ENCODE peak calls at places on chromosome 7, in six cellular contexts. One of them, this sample, is unnamed.
A peak's percentile ranks its signal among the peaks of the same experiment; 100 is the strongest.

GRCh38 chr7:151459726-151460473 is 20.0 kb upstream of the CRYGN start:
- DNase-seq in kidney: peak; percentile 92
- DNase-seq in foreskin fibroblast: peak; percentile 95
- DNase-seq in mammary epithelial cell: peak; percentile 68
- DNase-seq in GM23338: peak; percentile 75
- DNase-seq in left ventricle myocardium inferior: peak; percentile 77
- DNase-seq in this sample: no peak

GRCh38 chr7:234712-235553 is 42.6 kb downstream of the FAM20C start:
- DNase-seq in kidney: peak; percentile 87
- DNase-seq in foreskin fibroblast: peak; percentile 69
- DNase-seq in mammary epithelial cell: peak; percentile 29
- DNase-seq in GM23338: no peak
- DNase-seq in left ventricle myocardium inferior: peak; percentile 63
- DNase-seq in this sample: no peak

GRCh38 chr7:158107806-158108205 is 479.8 kb downstream of the PTPRN2 start:
- DNase-seq in kidney: no peak
- DNase-seq in foreskin fibroblast: no peak
- DNase-seq in mammary epithelial cell: no peak
- DNase-seq in GM23338: no peak
- DNase-seq in left ventricle myocardium inferior: no peak
- DNase-seq in this sample: no peak

GRCh38 chr7:6160191-6160623 is 112.2 kb downstream of the CYTH3 start:
- DNase-seq in kidney: peak; percentile 78
- DNase-seq in foreskin fibroblast: peak; percentile 92
- DNase-seq in mammary epithelial cell: peak; percentile 6
- DNase-seq in GM23338: peak; percentile 83
- DNase-seq in left ventricle myocardium inferior: peak; percentile 69
- DNase-seq in this sample: no peak

GRCh38 chr7:133290041-133290440 is 37.2 kb downstream of the EXOC4 start:
- DNase-seq in kidney: no peak
- DNase-seq in foreskin fibroblast: peak; percentile 39
- DNase-seq in mammary epithelial cell: no peak
- DNase-seq in GM23338: no peak
- DNase-seq in left ventricle myocardium inferior: no peak
- DNase-seq in this sample: no peak

GRCh38 chr7:108770981-108771728 is 201.5 kb downstream of the DNAJB9 start:
- DNase-seq in kidney: no peak
- DNase-seq in foreskin fibroblast: no peak
- DNase-seq in mammary epithelial cell: no peak
- DNase-seq in GM23338: no peak
- DNase-seq in left ventricle myocardium inferior: no peak
- DNase-seq in this sample: no peak

GRCh38 chr7:46173526-46174191 is 252.6 kb upstream of the IGFBP3 start:
- DNase-seq in kidney: peak; percentile 84
- DNase-seq in foreskin fibroblast: peak; percentile 17
- DNase-seq in mammary epithelial cell: no peak
- DNase-seq in GM23338: no peak
- DNase-seq in left ventricle myocardium inferior: peak; percentile 58
- DNase-seq in this sample: no peak

GRCh38 chr7:157768198-157768597 is 431.4 kb downstream of the DNAJB6 start:
- DNase-seq in kidney: peak; percentile 37
- DNase-seq in foreskin fibroblast: no peak
- DNase-seq in mammary epithelial cell: no peak
- DNase-seq in GM23338: no peak
- DNase-seq in left ventricle myocardium inferior: no peak
- DNase-seq in this sample: peak; percentile 71

GRCh38 chr7:102061981-102062390 is 224.7 kb upstream of the SH2B2 start:
- DNase-seq in kidney: peak; percentile 87
- DNase-seq in foreskin fibroblast: no peak
- DNase-seq in mammary epithelial cell: no peak
- DNase-seq in GM23338: no peak
- DNase-seq in left ventricle myocardium inferior: no peak
- DNase-seq in this sample: no peak

GRCh38 chr7:101168412-101169049 is 3.2 kb upstream of the VGF start:
- DNase-seq in kidney: no peak
- DNase-seq in foreskin fibroblast: no peak
- DNase-seq in mammary epithelial cell: no peak
- DNase-seq in GM23338: peak; percentile 58
- DNase-seq in left ventricle myocardium inferior: no peak
- DNase-seq in this sample: no peak

GRCh38 chr7:42869131-42870020 is 42.5 kb downstream of the C7orf25 start:
- DNase-seq in kidney: no peak
- DNase-seq in foreskin fibroblast: peak; percentile 27
- DNase-seq in mammary epithelial cell: no peak
- DNase-seq in GM23338: no peak
- DNase-seq in left ventricle myocardium inferior: no peak
- DNase-seq in this sample: no peak

GRCh38 chr7:26292768-26293560 is 1.3 kb downstream of the SNX10 start:
- DNase-seq in kidney: peak; percentile 73
- DNase-seq in foreskin fibroblast: no peak
- DNase-seq in mammary epithelial cell: no peak
- DNase-seq in GM23338: peak; percentile 42
- DNase-seq in left ventricle myocardium inferior: no peak
- DNase-seq in this sample: no peak

GRCh38 chr7:139991267-139991666 is 71.5 kb downstream of the PARP12 start:
- DNase-seq in kidney: no peak
- DNase-seq in foreskin fibroblast: no peak
- DNase-seq in mammary epithelial cell: no peak
- DNase-seq in GM23338: no peak
- DNase-seq in left ventricle myocardium inferior: no peak
- DNase-seq in this sample: peak; percentile 7

GRCh38 chr7:32043688-32044087 is 26.5 kb downstream of the PDE1C start:
- DNase-seq in kidney: no peak
- DNase-seq in foreskin fibroblast: peak; percentile 7
- DNase-seq in mammary epithelial cell: no peak
- DNase-seq in GM23338: no peak
- DNase-seq in left ventricle myocardium inferior: no peak
- DNase-seq in this sample: no peak

GRCh38 chr7:151413241-151413640 is 3.4 kb upstream of the WDR86 start:
- DNase-seq in kidney: no peak
- DNase-seq in foreskin fibroblast: no peak
- DNase-seq in mammary epithelial cell: no peak
- DNase-seq in GM23338: peak; percentile 0
- DNase-seq in left ventricle myocardium inferior: no peak
- DNase-seq in this sample: no peak

GRCh38 chr7:124152859-124153692 is 120.2 kb upstream of the TMEM229A start:
- DNase-seq in kidney: no peak
- DNase-seq in foreskin fibroblast: peak; percentile 53
- DNase-seq in mammary epithelial cell: peak; percentile 42
- DNase-seq in GM23338: peak; percentile 76
- DNase-seq in left ventricle myocardium inferior: no peak
- DNase-seq in this sample: no peak

GRCh38 chr7:124155400-124156022 is 122.6 kb upstream of the TMEM229A start:
- DNase-seq in kidney: no peak
- DNase-seq in foreskin fibroblast: peak; percentile 18
- DNase-seq in mammary epithelial cell: peak; percentile 17
- DNase-seq in GM23338: peak; percentile 58
- DNase-seq in left ventricle myocardium inferior: no peak
- DNase-seq in this sample: no peak
- TF ChIP-seq CTCF in kidney: peak; percentile 17
- TF ChIP-seq CTCF in foreskin fibroblast: peak; percentile 28
- TF ChIP-seq CTCF in mammary epithelial cell: peak; percentile 44
- TF ChIP-seq CTCF in GM23338: peak; percentile 72
- TF ChIP-seq CTCF in left ventricle myocardium inferior: peak; percentile 55
- TF ChIP-seq CTCF in this sample: peak; percentile 87

GRCh38 chr7:41451826-41452225 is 251.1 kb downstream of the INHBA start:
- DNase-seq in kidney: no peak
- DNase-seq in foreskin fibroblast: peak; percentile 39
- DNase-seq in mammary epithelial cell: peak; percentile 57
- DNase-seq in GM23338: no peak
- DNase-seq in left ventricle myocardium inferior: no peak
- DNase-seq in this sample: no peak

GRCh38 chr7:41449286-41449685 is 253.6 kb downstream of the INHBA start:
- DNase-seq in kidney: no peak
- DNase-seq in foreskin fibroblast: no peak
- DNase-seq in mammary epithelial cell: no peak
- DNase-seq in GM23338: no peak
- DNase-seq in left ventricle myocardium inferior: no peak
- DNase-seq in this sample: no peak

GRCh38 chr7:41448104-41448503 is 254.8 kb downstream of the INHBA start:
- DNase-seq in kidney: no peak
- DNase-seq in foreskin fibroblast: peak; percentile 50
- DNase-seq in mammary epithelial cell: no peak
- DNase-seq in GM23338: no peak
- DNase-seq in left ventricle myocardium inferior: no peak
- DNase-seq in this sample: no peak

GRCh38 chr7:41447106-41448042 is 255.5 kb downstream of the INHBA start:
- DNase-seq in kidney: no peak
- DNase-seq in foreskin fibroblast: peak; percentile 45
- DNase-seq in mammary epithelial cell: no peak
- DNase-seq in GM23338: no peak
- DNase-seq in left ventricle myocardium inferior: no peak
- DNase-seq in this sample: no peak

DNA sequence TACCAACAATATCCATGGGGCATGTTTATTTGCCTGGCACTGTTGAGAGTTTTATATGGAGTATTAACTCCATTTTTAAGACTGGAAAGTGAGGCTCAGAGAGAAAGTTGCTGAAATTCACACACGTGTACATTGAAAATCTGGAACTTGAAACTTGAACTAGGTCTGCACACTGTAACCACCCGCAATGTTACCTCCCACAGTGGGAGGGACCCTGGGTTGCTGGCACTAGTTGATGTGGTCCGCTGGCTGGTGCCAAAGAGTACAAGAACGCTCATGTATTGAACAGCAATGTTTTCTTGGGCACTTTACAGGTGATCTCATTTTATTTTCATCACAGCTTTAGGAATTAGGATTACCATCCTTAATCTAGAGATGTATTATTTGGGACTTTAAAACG is 253.2 kb downstream of the INHBA start:
- DNase-seq in kidney: no peak
- DNase-seq in foreskin fibroblast: no peak
- DNase-seq in mammary epithelial cell: no peak
- DNase-seq in GM23338: no peak
- DNase-seq in left ventricle myocardium inferior: no peak
- DNase-seq in this sample: no peak
- TF ChIP-seq CTCF in kidney: no peak
- TF ChIP-seq CTCF in foreskin fibroblast: no peak
- TF ChIP-seq CTCF in mammary epithelial cell: no peak
- TF ChIP-seq CTCF in GM23338: no peak
- TF ChIP-seq CTCF in left ventricle myocardium inferior: no peak
- TF ChIP-seq CTCF in this sample: no peak

GRCh38 chr7:117011419-117012260 is 58.3 kb downstream of the ST7 start:
- DNase-seq in kidney: no peak
- DNase-seq in foreskin fibroblast: no peak
- DNase-seq in mammary epithelial cell: no peak
- DNase-seq in GM23338: peak; percentile 23
- DNase-seq in left ventricle myocardium inferior: no peak
- DNase-seq in this sample: no peak

GRCh38 chr7:117014673-117015133 is 61.4 kb downstream of the ST7 start:
- DNase-seq in kidney: no peak
- DNase-seq in foreskin fibroblast: no peak
- DNase-seq in mammary epithelial cell: peak; percentile 54
- DNase-seq in GM23338: peak; percentile 16
- DNase-seq in left ventricle myocardium inferior: peak; percentile 56
- DNase-seq in this sample: no peak

GRCh38 chr7:117010375-117011133 is 57.3 kb downstream of the ST7 start:
- DNase-seq in kidney: no peak
- DNase-seq in foreskin fibroblast: no peak
- DNase-seq in mammary epithelial cell: peak; percentile 59
- DNase-seq in GM23338: no peak
- DNase-seq in left ventricle myocardium inferior: no peak
- DNase-seq in this sample: no peak

GRCh38 chr7:117014099-117014656 is 60.9 kb downstream of the ST7 start:
- DNase-seq in kidney: no peak
- DNase-seq in foreskin fibroblast: no peak
- DNase-seq in mammary epithelial cell: no peak
- DNase-seq in GM23338: no peak
- DNase-seq in left ventricle myocardium inferior: no peak
- DNase-seq in this sample: no peak

DNA sequence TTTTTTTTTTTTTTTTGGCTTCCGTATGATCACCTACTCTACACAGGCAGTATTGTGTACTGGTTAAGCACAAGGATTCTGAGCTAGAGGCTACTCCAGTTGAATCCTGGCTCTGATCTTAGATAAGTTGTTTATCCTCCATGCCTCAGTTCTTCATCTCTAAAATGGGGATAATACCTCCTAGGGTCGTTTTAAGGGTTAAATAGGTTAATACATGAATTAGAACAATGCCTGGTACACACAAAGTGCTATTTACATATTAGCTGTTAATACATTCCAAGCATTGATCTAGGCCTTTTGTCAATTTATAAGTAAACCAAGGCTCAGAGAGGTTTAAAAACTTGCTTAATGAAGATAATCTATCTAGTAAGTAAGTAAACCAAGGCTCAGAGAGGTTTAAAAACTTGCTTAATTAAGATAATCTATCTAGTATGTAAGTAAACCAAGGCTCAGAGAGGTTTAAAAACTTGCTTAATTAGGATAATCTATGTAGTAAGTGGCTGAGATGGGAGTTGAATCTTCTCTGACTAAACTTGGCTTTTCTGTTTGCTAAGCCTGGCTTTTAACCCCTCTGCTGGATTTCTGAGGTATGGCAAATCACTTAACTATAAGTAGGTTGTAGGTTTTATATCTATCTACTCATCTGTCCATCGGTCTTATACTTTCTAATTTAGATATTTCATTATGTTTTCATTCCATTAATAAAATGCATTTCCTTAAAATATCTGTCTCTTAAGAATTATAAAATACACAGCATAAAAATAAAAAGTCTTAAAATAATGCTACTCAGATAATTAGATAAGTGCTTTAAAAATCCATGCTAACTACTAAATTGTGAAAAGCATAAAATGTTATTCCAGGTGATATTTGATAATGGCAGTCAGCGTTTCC is 59.2 kb downstream of the ST7 start:
- DNase-seq in kidney: no peak
- DNase-seq in foreskin fibroblast: peak; percentile 60
- DNase-seq in mammary epithelial cell: peak; percentile 39
- DNase-seq in GM23338: peak; percentile 70
- DNase-seq in left ventricle myocardium inferior: no peak
- DNase-seq in this sample: no peak
- TF ChIP-seq CTCF in kidney: no peak
- TF ChIP-seq CTCF in foreskin fibroblast: peak; percentile 26
- TF ChIP-seq CTCF in mammary epithelial cell: peak; percentile 46
- TF ChIP-seq CTCF in GM23338: peak; percentile 40
- TF ChIP-seq CTCF in left ventricle myocardium inferior: peak; percentile 36
- TF ChIP-seq CTCF in this sample: peak; percentile 77

GRCh38 chr7:47581821-47582747 is at the start of gene TNS3:
- DNase-seq in kidney: peak; percentile 84
- DNase-seq in foreskin fibroblast: peak; percentile 84
- DNase-seq in mammary epithelial cell: peak; percentile 47
- DNase-seq in GM23338: peak; percentile 78
- DNase-seq in left ventricle myocardium inferior: peak; percentile 44
- DNase-seq in this sample: no peak

GRCh38 chr7:47581442-47581820 is 480 bp downstream of the TNS3 start:
- DNase-seq in kidney: peak; percentile 82
- DNase-seq in foreskin fibroblast: peak; percentile 34
- DNase-seq in mammary epithelial cell: no peak
- DNase-seq in GM23338: peak; percentile 64
- DNase-seq in left ventricle myocardium inferior: no peak
- DNase-seq in this sample: no peak

GRCh38 chr7:47582748-47583740 is 1.1 kb upstream of the TNS3 start:
- DNase-seq in kidney: no peak
- DNase-seq in foreskin fibroblast: peak; percentile 39
- DNase-seq in mammary epithelial cell: no peak
- DNase-seq in GM23338: no peak
- DNase-seq in left ventricle myocardium inferior: no peak
- DNase-seq in this sample: no peak

GRCh38 chr7:47586925-47587324 is 5.0 kb upstream of the TNS3 start:
- DNase-seq in kidney: no peak
- DNase-seq in foreskin fibroblast: no peak
- DNase-seq in mammary epithelial cell: no peak
- DNase-seq in GM23338: peak; percentile 28
- DNase-seq in left ventricle myocardium inferior: no peak
- DNase-seq in this sample: no peak

GRCh38 chr7:47584128-47584865 is 2.4 kb upstream of the TNS3 start:
- DNase-seq in kidney: no peak
- DNase-seq in foreskin fibroblast: peak; percentile 14
- DNase-seq in mammary epithelial cell: no peak
- DNase-seq in GM23338: no peak
- DNase-seq in left ventricle myocardium inferior: no peak
- DNase-seq in this sample: no peak
- TF ChIP-seq CTCF in kidney: no peak
- TF ChIP-seq CTCF in foreskin fibroblast: no peak
- TF ChIP-seq CTCF in mammary epithelial cell: no peak
- TF ChIP-seq CTCF in GM23338: no peak
- TF ChIP-seq CTCF in left ventricle myocardium inferior: no peak
- TF ChIP-seq CTCF in this sample: no peak